ENCODE peak calls at places on chromosomes 3 and 15, in seven cellular contexts. F, P, V, C, Z, G and I are unnamed samples.

GRCh38 chr3:129226374-129226773 is 23.0 kb upstream of the COPG1 start:
- DNase-seq in V (peak), C (peak), F (peak), P (peak), G (peak), Z (no peak), I (no peak)

GRCh38 chr3:67305160-67305559 is 307.1 kb downstream of the KBTBD8 start:
- DNase-seq in C (no peak), Z (no peak), V (no peak), G (no peak), F (no peak), P (no peak), I (no peak)

GRCh38 chr15:72206677-72207000 is 9.1 kb upstream of the GRAMD2A start:
- DNase-seq in P (no peak), V (no peak), F (no peak), Z (no peak), C (no peak), G (no peak), I (no peak)

GRCh38 chr15:63288778-63289378 is 11.5 kb downstream of the APH1B start:
- DNase-seq in C (no peak), G (peak), V (peak), P (peak), F (peak), Z (peak), I (peak)

GRCh38 chr3:58433400-58434169 is at the start of gene PDHB:
- DNase-seq in C (peak), G (peak), V (peak), P (peak), Z (peak), F (peak), I (peak)

GRCh38 chr3:101635954-101636798 is 40.8 kb downstream of the ZBTB11 start:
- DNase-seq in P (peak), C (no peak), V (peak), Z (peak), F (peak), G (peak), I (peak)

GRCh38 chr3:137612293-137612692 is 151.8 kb upstream of the SOX14 start:
- DNase-seq in F (no peak), G (no peak), V (no peak), C (no peak), Z (peak), P (no peak), I (no peak)

GRCh38 chr3:149462653-149463052 is 11.8 kb upstream of the TM4SF4 start:
- DNase-seq in Z (no peak), F (no peak), G (no peak), V (no peak), C (peak), P (no peak), I (no peak)

GRCh38 chr15:22949074-22949547 is 31.1 kb downstream of the CYFIP1 start:
- DNase-seq in P (no peak), C (peak), V (peak), F (peak), G (peak), Z (peak), I (no peak)

GRCh38 chr15:71414778-71415177 is 299.5 kb downstream of the THSD4 start:
- DNase-seq in V (no peak), C (no peak), P (no peak), G (peak), F (peak), Z (no peak), I (no peak)

GRCh38 chr3:33911525-33912322 is 113.3 kb downstream of the PDCD6IP start:
- DNase-seq in C (peak), F (peak), G (peak), Z (peak), P (no peak), V (no peak), I (no peak)

GRCh38 chr3:168801792-168802191 is 706.1 kb upstream of the GOLIM4 start:
- DNase-seq in G (peak), Z (no peak), C (peak), F (peak), V (peak), P (no peak), I (no peak)

GRCh38 chr3:3333571-3333970 is 154.1 kb upstream of the CRBN start:
- DNase-seq in G (no peak), V (no peak), Z (peak), C (no peak), F (no peak), P (no peak), I (no peak)

GRCh38 chr15:79243723-79244122 is 38.8 kb upstream of the ANKRD34C start:
- DNase-seq in G (no peak), F (no peak), Z (peak), C (no peak), V (no peak), P (no peak), I (no peak)

GRCh38 chr3:188641076-188641475 is 487.1 kb downstream of the LPP start:
- DNase-seq in C (no peak), F (no peak), P (no peak), G (no peak), V (no peak), Z (no peak), I (no peak)
- H3K4me2 ChIP-seq in C (no peak), F (no peak), P (no peak), G (no peak), V (no peak), Z (no peak), I (no peak)

GRCh38 chr3:23435904-23436303 is 232.8 kb downstream of the UBE2E2 start:
- DNase-seq in C (no peak), Z (no peak), G (no peak), P (no peak), F (no peak), V (no peak), I (no peak)
- H3K4me2 ChIP-seq in C (no peak), Z (no peak), G (no peak), P (no peak), F (no peak), V (no peak), I (no peak)

GRCh38 chr3:100423611-100424010 is 22.3 kb downstream of the LNP1 start:
- DNase-seq in C (no peak), F (no peak), V (no peak), Z (no peak), P (no peak), G (no peak), I (peak)

GRCh38 chr3:100427694-100428093 is 26.4 kb downstream of the LNP1 start:
- DNase-seq in F (peak), Z (no peak), P (no peak), V (peak), G (no peak), C (peak), I (no peak)

GRCh38 chr3:100429187-100429586 is 27.8 kb downstream of the LNP1 start:
- DNase-seq in C (no peak), V (no peak), F (no peak), Z (no peak), G (no peak), P (no peak), I (no peak)

GRCh38 chr3:100426029-100426682 is 24.8 kb downstream of the LNP1 start:
- DNase-seq in P (no peak), V (no peak), C (no peak), Z (no peak), F (no peak), G (no peak), I (no peak)

DNA sequence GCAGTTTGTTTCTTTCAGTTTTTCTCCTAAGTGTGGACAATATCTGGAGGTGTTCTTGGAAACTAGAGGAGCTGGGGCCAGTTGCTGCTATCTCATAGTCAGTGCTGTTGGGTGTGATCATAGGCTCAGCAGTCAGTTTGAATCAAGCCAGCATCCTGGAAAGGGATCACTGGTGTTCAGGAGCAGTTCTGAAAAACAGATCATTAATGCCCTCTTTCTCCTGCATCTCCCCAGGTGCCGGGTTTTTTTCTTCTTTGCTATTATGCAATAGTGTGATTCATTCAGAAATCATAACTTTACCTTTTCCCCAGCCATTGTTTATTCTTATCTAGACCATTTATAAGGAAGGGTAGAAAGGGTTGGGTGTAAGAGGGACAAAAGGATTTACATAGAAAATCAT is 24.0 kb downstream of the LNP1 start:
- DNase-seq in G (peak), C (no peak), P (no peak), F (no peak), V (peak), Z (no peak), I (no peak)
- H3K4me2 ChIP-seq in G (peak), C (no peak), P (peak), F (no peak), V (no peak), Z (no peak), I (no peak)

GRCh38 chr3:25903371-25903770 is 113.5 kb downstream of the OXSM start:
- DNase-seq in P (no peak), V (no peak), Z (no peak), C (no peak), F (no peak), G (no peak), I (no peak)
- H3K4me2 ChIP-seq in P (no peak), V (no peak), Z (no peak), C (no peak), F (no peak), G (no peak), I (no peak)

DNA sequence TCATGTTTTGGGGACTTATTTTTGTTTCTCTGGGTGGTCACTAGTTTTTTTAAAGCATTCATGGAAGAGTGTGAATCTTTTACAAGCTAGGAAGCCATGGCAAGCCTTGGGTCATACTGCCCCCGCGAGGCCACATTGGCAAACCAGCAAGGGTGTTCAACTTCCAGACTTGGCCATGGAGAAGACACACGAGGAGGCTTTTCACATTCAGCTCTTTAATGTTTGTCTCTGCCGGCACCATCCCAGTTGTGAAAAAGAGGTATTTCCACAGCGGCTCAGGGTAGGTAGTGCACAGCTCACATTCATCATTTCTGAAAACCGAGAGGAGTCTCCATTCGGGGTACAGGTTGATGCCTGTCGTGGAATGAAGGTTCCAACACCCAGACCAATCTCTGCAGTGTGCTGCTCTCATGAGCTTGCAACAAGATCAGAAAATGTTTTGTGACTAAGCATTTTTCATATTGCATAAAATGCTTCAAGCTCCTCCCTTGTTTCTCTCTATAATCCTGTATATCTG is 7.7 kb downstream of the CCR5 start:
- DNase-seq in F (peak), V (peak), G (peak), C (peak), P (peak), Z (peak), I (peak)
- H3K4me2 ChIP-seq in F (no peak), V (no peak), G (peak), C (no peak), P (peak), Z (no peak), I (no peak)